ENCODE peak calls at places on chromosome 17, in nine cellular contexts. P is HFFc6; I is left colon; O is NAMALWA; S is effector CD4-positive, alpha-beta T cell; D is lung microvascular endothelial cell; K is cardiac fibroblast; R is NCI-H1417; V is T-helper 1 cell. N is an unnamed sample.

GRCh38 chr17:64442550-64442971 is 6.4 kb upstream of the MILR1 start:
- DNase-seq in I (no peak), O (no peak), D (no peak), K (no peak), S (no peak), P (no peak), V (no peak), R (no peak), N (peak; percentile 71)

GRCh38 chr17:2240541-2240940 is 63.0 kb downstream of the SMG6 start:
- DNase-seq in R (no peak), P (no peak), V (no peak), D (no peak), O (no peak), S (no peak), I (no peak), K (no peak), N (no peak)

GRCh38 chr17:47948706-47949196 is 7.4 kb downstream of the PNPO start:
- DNase-seq in O (no peak), V (no peak), K (no peak), P (peak; percentile 39), R (no peak), D (no peak), I (no peak), S (no peak), N (no peak)

GRCh38 chr17:65204001-65204400 is 66.8 kb downstream of the RGS9 start:
- DNase-seq in K (no peak), I (no peak), V (no peak), S (no peak), O (no peak), R (no peak), D (no peak), P (no peak), N (no peak)

GRCh38 chr17:77645441-77646430 is 312.8 kb upstream of the TNRC6C start:
- DNase-seq in K (peak; percentile 5), O (no peak), S (peak; percentile 21), I (no peak), R (no peak), D (no peak), P (no peak), V (no peak), N (peak; percentile 4)

GRCh38 chr17:52532373-52532772 is 373.9 kb upstream of the CA10 start:
- DNase-seq in V (no peak), R (no peak), P (no peak), I (no peak), K (no peak), D (no peak), O (no peak), S (no peak), N (no peak)

GRCh38 chr17:31111183-31111582 is 16.4 kb downstream of the NF1 start:
- DNase-seq in O (no peak), K (no peak), S (no peak), I (no peak), P (no peak), V (no peak), D (no peak), R (no peak), N (no peak)

GRCh38 chr17:27651411-27652345 is 20.7 kb downstream of the LGALS9 start:
- DNase-seq in S (peak; percentile 63), P (peak; percentile 42), V (no peak), K (peak; percentile 73), D (peak; percentile 58), R (peak; percentile 47), O (peak; percentile 73), I (peak; percentile 78), N (peak; percentile 90)

GRCh38 chr17:34820166-34820920 is 140.9 kb downstream of the CCT6B start:
- DNase-seq in I (no peak), O (no peak), S (no peak), D (no peak), R (peak; percentile 32), K (no peak), P (no peak), V (no peak), N (no peak)

GRCh38 chr17:75011788-75012319 is 616 bp upstream of the MRPL58 start:
- DNase-seq in I (peak; percentile 67), O (no peak), P (peak; percentile 72), V (no peak), S (no peak), D (peak; percentile 46), K (peak; percentile 74), R (peak; percentile 60), N (no peak)

GRCh38 chr17:35087731-35088646 is 24.5 kb upstream of the RFFL start:
- DNase-seq in K (peak; percentile 50), I (peak; percentile 67), P (peak; percentile 36), S (no peak), O (peak; percentile 44), R (peak; percentile 78), D (peak; percentile 67), V (no peak), N (peak; percentile 82)

GRCh38 chr17:49051269-49051668 is 54.1 kb downstream of the IGF2BP1 start:
- DNase-seq in V (no peak), O (no peak), I (no peak), S (no peak), R (no peak), P (no peak), K (no peak), D (no peak), N (no peak)

N was measured in OCI-M1.